ENCODE peak calls at places on chromosomes 16 and 17, in five cellular contexts. H, W, Q, U and F are unnamed samples.

GRCh38 chr16:31472559-31473203 is 729 bp downstream of the TGFB1I1 start:
- DNase-seq in W (no peak), Q (peak), U (no peak), H (peak), F (peak)

GRCh38 chr17:75559958-75560533 is 27.6 kb upstream of the MYO15B start:
- DNase-seq in W (no peak), U (no peak), Q (no peak), H (no peak), F (no peak)

GRCh38 chr17:79750650-79751545 is 20.2 kb downstream of the ENPP7 start:
- DNase-seq in Q (no peak), W (no peak), H (no peak), U (no peak), F (no peak)

GRCh38 chr16:49937886-49938285 is 82.0 kb upstream of the ZNF423 start:
- DNase-seq in U (no peak), W (no peak), H (no peak), Q (no peak), F (no peak)

GRCh38 chr16:2954647-2955381 is 9.3 kb upstream of the KREMEN2 start:
- DNase-seq in U (no peak), H (no peak), Q (no peak), W (no peak), F (no peak)

GRCh38 chr17:20010099-20010863 is 1.1 kb downstream of the SPECC1 start:
- DNase-seq in W (no peak), H (peak), U (no peak), Q (peak), F (peak)

GRCh38 chr17:78629436-78629995 is 52.3 kb upstream of the DNAH17 start:
- DNase-seq in Q (no peak), H (no peak), U (no peak), W (no peak), F (no peak)

GRCh38 chr17:50783905-50784304 is 16.6 kb upstream of the ANKRD40CL start:
- DNase-seq in U (no peak), Q (no peak), H (no peak), W (no peak), F (no peak)

GRCh38 chr16:28317040-28317880 is 24.9 kb downstream of the SBK1 start:
- DNase-seq in U (peak), H (peak), W (peak), Q (peak), F (peak)

GRCh38 chr17:20196314-20196713 is 187.2 kb downstream of the SPECC1 start:
- DNase-seq in H (no peak), Q (no peak), U (no peak), W (no peak), F (no peak)

GRCh38 chr17:19766421-19767270 is 18.5 kb upstream of the ALDH3A1 start:
- DNase-seq in W (peak), H (peak), U (peak), Q (peak), F (peak)

GRCh38 chr17:8359769-8360168 is 16.7 kb downstream of the KRABD2 start:
- DNase-seq in U (no peak), W (no peak), H (peak), Q (no peak), F (no peak)

GRCh38 chr17:29124135-29124930 is 55.9 kb downstream of the MYO18A start:
- DNase-seq in H (peak), W (no peak), Q (peak), U (peak), F (peak)

GRCh38 chr17:43536236-43537088 is 9.7 kb downstream of the ETV4 start:
- DNase-seq in W (no peak), H (peak), U (no peak), Q (peak), F (no peak)

GRCh38 chr16:49592507-49593422 is 219.2 kb downstream of the C16orf78 start:
- DNase-seq in U (peak), W (peak), Q (peak), H (peak), F (peak)